ENCODE peak calls at places on chromosomes 4 and X, in four cellular contexts. S, N, X and Q are unnamed samples.

GRCh38 chr4:39637572-39638357 is 900 bp downstream of the SMIM14 start:
- DNase-seq in S (peak; percentile 55), N (no peak), X (no peak), Q (peak; percentile 36)

GRCh38 chr4:175935016-175935661 is 123.1 kb upstream of the GPM6A start:
- DNase-seq in S (no peak), N (no peak), X (no peak), Q (no peak)

GRCh38 chr4:183507928-183508327 is 3.1 kb downstream of the ING2 start:
- DNase-seq in S (no peak), N (no peak), X (no peak), Q (no peak)

GRCh38 chr4:188372051-188372450 is 232.8 kb downstream of the TRIML1 start:
- DNase-seq in S (no peak), N (no peak), X (no peak), Q (no peak)

GRCh38 chr4:152983221-152983620 is 47.1 kb downstream of the FHDC1 start:
- DNase-seq in S (no peak), N (no peak), X (no peak), Q (no peak)

GRCh38 chrX:44282753-44283152 is 60.7 kb downstream of the EFHC2 start:
- DNase-seq in S (no peak), N (no peak), X (no peak), Q (no peak)

GRCh38 chrX:100408643-100409315 is 1.3 kb downstream of the PCDH19 start:
- DNase-seq in S (no peak), N (no peak), X (no peak), Q (no peak)

GRCh38 chr4:94665500-94666398 is 92.0 kb upstream of the BMPR1B start:
- DNase-seq in S (no peak), N (no peak), X (no peak), Q (no peak)

GRCh38 chr4:158020175-158020574 is 152.7 kb downstream of the GASK1B start:
- DNase-seq in S (peak; percentile 90), N (peak; percentile 66), X (peak; percentile 67), Q (no peak)

GRCh38 chr4:173057906-173058305 is 110.7 kb upstream of the GALNT7 start:
- DNase-seq in S (peak; percentile 9), N (no peak), X (no peak), Q (no peak)

GRCh38 chrX:149510386-149510785 is 5.3 kb upstream of the IDS start:
- DNase-seq in S (no peak), N (no peak), X (no peak), Q (no peak)

GRCh38 chr4:134160211-134160610 is 41.4 kb downstream of the PABPC4L start:
- DNase-seq in S (no peak), N (no peak), X (no peak), Q (no peak)

GRCh38 chrX:44432641-44433040 is 89.2 kb upstream of the EFHC2 start:
- DNase-seq in S (no peak), N (no peak), X (no peak), Q (no peak)

GRCh38 chr4:151420408-151420807 is 11.4 kb downstream of the FHIP1A start:
- DNase-seq in S (no peak), N (no peak), X (no peak), Q (no peak)

GRCh38 chr4:113943863-113944262 is 35.6 kb downstream of the ARSJ start:
- DNase-seq in S (no peak), N (no peak), X (no peak), Q (no peak)

GRCh38 chr4:83906561-83906960 is 370.7 kb downstream of the GPAT3 start:
- DNase-seq in S (no peak), N (no peak), X (no peak), Q (no peak)

GRCh38 chr4:3257125-3257690 is 8.2 kb downstream of the MSANTD1 start:
- DNase-seq in S (no peak), N (peak; percentile 52), X (peak; percentile 54), Q (no peak)

GRCh38 chr4:78652282-78652876 is 100.8 kb downstream of the ANXA3 start:
- DNase-seq in S (no peak), N (no peak), X (no peak), Q (no peak)

DNA sequence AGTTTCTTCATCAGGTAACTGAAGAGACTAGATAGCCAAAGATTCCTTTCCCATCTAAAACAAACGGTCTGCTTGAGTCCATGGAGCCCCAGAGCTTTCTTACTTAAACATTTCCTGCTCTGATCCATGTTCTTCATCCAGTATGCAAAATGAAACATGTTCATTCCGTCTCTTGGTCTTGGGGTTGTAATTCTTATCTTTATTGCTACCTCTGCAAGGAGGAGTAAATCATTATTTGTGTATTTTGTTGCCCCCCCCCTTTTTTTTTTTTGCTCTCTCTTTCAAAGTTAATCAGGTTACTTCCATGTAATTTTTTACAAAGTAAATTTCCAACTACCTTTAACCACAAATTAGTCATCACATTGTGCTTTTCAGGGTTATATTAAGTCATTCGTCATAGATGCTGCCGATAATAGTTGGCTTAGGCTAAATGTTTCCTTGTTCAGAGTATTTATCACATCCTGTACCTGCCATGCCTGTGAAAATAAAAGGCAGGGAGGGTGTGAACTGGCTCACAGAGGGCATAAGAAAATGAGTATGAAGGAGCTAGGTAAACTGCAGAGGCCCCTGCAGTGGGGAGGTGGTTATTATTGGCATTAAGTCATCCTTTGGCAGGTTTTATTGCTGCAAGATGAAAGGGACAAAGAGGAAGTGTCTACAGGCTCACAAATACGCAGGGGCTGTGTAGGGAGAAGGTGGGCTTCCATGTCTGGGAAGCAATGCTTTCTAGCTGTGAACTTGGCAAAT is 76.7 kb upstream of the HS3ST1 start:
- DNase-seq in S (no peak), N (no peak), X (no peak), Q (no peak)
- H3K27ac ChIP-seq in S (no peak overlapping the region), N (no peak overlapping the region), X (no peak overlapping the region), Q (no peak overlapping the region)

GRCh38 chr4:144411119-144411518 is 234.8 kb upstream of the HHIP start:
- DNase-seq in S (no peak), N (no peak), X (no peak), Q (no peak)
- TF ChIP-seq CTCF in S (no peak), N (no peak), X (no peak), Q (no peak)

GRCh38 chr4:17807446-17807845 is 3.1 kb downstream of the DCAF16 start:
- DNase-seq in S (no peak), N (no peak), X (no peak), Q (no peak)
- H3K27ac ChIP-seq in S (no peak overlapping the region), N (no peak overlapping the region), X (no peak overlapping the region), Q (no peak overlapping the region)

GRCh38 chrX:132022863-132023116 is 312 bp upstream of the STK26 start:
- DNase-seq in S (no peak), N (no peak), X (no peak), Q (no peak)

GRCh38 chrX:132025085-132025484 is 2.0 kb downstream of the STK26 start:
- DNase-seq in S (no peak), N (no peak), X (no peak), Q (no peak)

GRCh38 chrX:132023896-132024386 is 839 bp downstream of the STK26 start:
- DNase-seq in S (no peak), N (peak; percentile 54), X (no peak), Q (peak; percentile 55)

GRCh38 chrX:132023117-132023895 is at the start of gene STK26:
- DNase-seq in S (peak; percentile 53), N (peak; percentile 73), X (peak; percentile 85), Q (peak; percentile 51)

DNA sequence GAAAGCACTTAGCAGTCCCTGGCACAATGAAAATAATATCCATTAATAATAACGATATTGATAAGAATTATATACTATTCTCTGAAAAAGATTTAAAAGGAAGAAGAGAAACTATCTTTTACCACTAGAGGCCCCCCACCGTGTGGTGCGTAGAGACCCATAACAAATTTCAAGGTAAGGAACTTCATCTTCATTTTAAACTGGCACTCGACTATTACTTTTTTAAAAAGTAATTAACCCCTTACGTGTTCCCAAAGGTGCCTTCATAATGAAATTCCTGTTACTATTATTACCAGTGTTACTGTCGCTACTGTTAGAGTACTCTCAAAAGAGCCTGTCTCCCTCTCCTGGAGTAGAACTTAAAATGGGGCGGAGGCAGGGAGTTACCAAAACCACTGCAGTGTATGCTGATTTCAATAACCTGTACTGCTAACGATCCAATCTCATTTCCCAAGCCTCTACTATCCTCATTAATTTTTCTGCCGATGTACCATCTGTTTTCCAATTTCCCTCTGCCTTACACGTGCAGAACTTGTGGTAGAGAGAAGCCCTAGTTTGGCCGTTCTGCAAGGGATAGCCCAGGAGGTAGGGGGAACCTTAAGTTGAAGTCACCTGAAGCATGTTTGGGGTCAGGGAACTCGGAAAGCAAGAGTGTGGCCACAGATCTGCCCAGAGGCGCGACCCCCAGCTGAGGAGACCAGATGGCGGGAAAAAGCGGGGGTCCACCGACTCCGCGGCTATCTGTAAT is 813 bp upstream of the STK26 start:
- DNase-seq in S (no peak), N (peak; percentile 61), X (no peak), Q (peak; percentile 22)
- TF ChIP-seq CTCF in S (peak; percentile 52), N (no peak), X (no peak), Q (peak; percentile 41)

GRCh38 chr4:24209891-24210290 is 320.0 kb upstream of the PPARGC1A start:
- DNase-seq in S (no peak), N (no peak), X (no peak), Q (no peak)
- H3K27ac ChIP-seq in S (peak overlapping the region; percentile 47), N (no peak overlapping the region), X (no peak overlapping the region), Q (no peak overlapping the region)

GRCh38 chr4:156473175-156473574 is 498.4 kb downstream of the PDGFC start:
- DNase-seq in S (no peak), N (no peak), X (no peak), Q (no peak)

GRCh38 chr4:156472624-156473023 is 499.0 kb downstream of the PDGFC start:
- DNase-seq in S (no peak), N (no peak), X (no peak), Q (no peak)

GRCh38 chr4:156476359-156476758 is 495.2 kb downstream of the PDGFC start:
- DNase-seq in S (peak; percentile 94), N (no peak), X (no peak), Q (no peak)

DNA sequence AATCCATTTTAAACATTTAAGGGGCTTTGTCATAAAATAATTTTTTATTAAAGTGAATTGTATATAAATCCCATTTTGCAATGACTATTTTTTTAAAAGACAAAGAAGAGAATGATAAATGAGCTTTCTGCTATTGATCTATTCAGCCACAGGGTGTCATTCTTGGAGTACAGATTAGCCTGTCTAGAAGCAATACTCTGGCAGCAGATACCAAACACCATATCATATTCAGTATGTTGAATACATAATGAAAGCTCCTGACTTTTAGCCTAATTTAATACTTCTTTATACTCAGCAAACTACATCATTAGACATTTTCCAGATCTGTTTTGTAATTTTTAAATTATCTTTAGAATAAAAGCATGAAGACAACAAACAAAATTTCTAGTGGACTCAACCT is 496.3 kb downstream of the PDGFC start:
- DNase-seq in S (peak; percentile 73), N (no peak), X (no peak), Q (no peak)
- TF ChIP-seq CTCF in S (peak; percentile 61), N (peak; percentile 33), X (peak; percentile 70), Q (no peak)

GRCh38 chrX:10118530-10118929 is 38.2 kb upstream of the CLCN4 start:
- DNase-seq in S (no peak), N (no peak), X (no peak), Q (no peak)

GRCh38 chrX:10119399-10119990 is 37.3 kb upstream of the CLCN4 start:
- DNase-seq in S (peak; percentile 84), N (peak; percentile 82), X (no peak), Q (peak; percentile 67)

GRCh38 chrX:10117864-10118377 is 38.9 kb upstream of the CLCN4 start:
- DNase-seq in S (no peak), N (no peak), X (no peak), Q (no peak)

GRCh38 chrX:10115082-10115481 is 41.7 kb upstream of the CLCN4 start:
- DNase-seq in S (no peak), N (no peak), X (no peak), Q (no peak)

GRCh38 chrX:10117301-10117700 is 39.5 kb upstream of the CLCN4 start:
- DNase-seq in S (no peak), N (no peak), X (no peak), Q (no peak)
- H3K27ac ChIP-seq in S (no peak overlapping the region), N (no peak overlapping the region), X (no peak overlapping the region), Q (no peak overlapping the region)